ENCODE peak calls at places on chromosome 21, in five cellular contexts. One of them, this sample, is unnamed.

GRCh38 chr21:38798481-38798882 is 7.2 kb upstream of the ETS2 start:
- DNase-seq in GM12878: no peak
- DNase-seq in K562: peak
- DNase-seq in HepG2: no peak
- DNase-seq in H1: no peak
- DNase-seq in this sample: peak

GRCh38 chr21:34883501-34884271 is 165.4 kb downstream of the RUNX1 start:
- DNase-seq in GM12878: no peak
- DNase-seq in K562: no peak
- DNase-seq in HepG2: no peak
- DNase-seq in H1: no peak
- DNase-seq in this sample: no peak

GRCh38 chr21:45140346-45140940 is 66.1 kb downstream of the ADARB1 start:
- DNase-seq in GM12878: no peak
- DNase-seq in K562: peak
- DNase-seq in HepG2: peak
- DNase-seq in H1: peak
- DNase-seq in this sample: peak

GRCh38 chr21:17554619-17555472 is 42.0 kb downstream of the CXADR start:
- DNase-seq in GM12878: no peak
- DNase-seq in K562: peak
- DNase-seq in HepG2: peak
- DNase-seq in H1: no peak
- DNase-seq in this sample: no peak

GRCh38 chr21:22374218-22374969 is 1376.2 kb downstream of the NCAM2 start:
- DNase-seq in GM12878: no peak
- DNase-seq in K562: no peak
- DNase-seq in HepG2: no peak
- DNase-seq in H1: peak
- DNase-seq in this sample: peak

GRCh38 chr21:34691396-34692032 is 22.7 kb downstream of the CLIC6 start:
- DNase-seq in GM12878: no peak
- DNase-seq in K562: no peak
- DNase-seq in HepG2: no peak
- DNase-seq in H1: no peak
- DNase-seq in this sample: no peak

GRCh38 chr21:37460196-37460595 is 93.6 kb downstream of the DYRK1A start:
- DNase-seq in GM12878: no peak
- DNase-seq in K562: peak
- DNase-seq in HepG2: no peak
- DNase-seq in H1: no peak
- DNase-seq in this sample: peak

GRCh38 chr21:8991968-8992621 is 1529.3 kb upstream of the TPTE start:
- DNase-seq in GM12878: no peak
- DNase-seq in K562: peak
- DNase-seq in HepG2: no peak
- DNase-seq in H1: no peak
- DNase-seq in this sample: no peak

GRCh38 chr21:39445339-39446269 is at the start of gene LCA5L:
- DNase-seq in GM12878: peak
- DNase-seq in K562: peak
- DNase-seq in HepG2: peak
- DNase-seq in H1: peak
- DNase-seq in this sample: peak

GRCh38 chr21:39386194-39386593 is 37.3 kb upstream of the HMGN1 start:
- DNase-seq in GM12878: no peak
- DNase-seq in K562: no peak
- DNase-seq in HepG2: peak
- DNase-seq in H1: no peak
- DNase-seq in this sample: no peak

GRCh38 chr21:25179116-25179515 is 428.2 kb downstream of the MRPL39 start:
- DNase-seq in GM12878: no peak
- DNase-seq in K562: no peak
- DNase-seq in HepG2: no peak
- DNase-seq in H1: no peak
- DNase-seq in this sample: no peak

GRCh38 chr21:37520801-37521200 is 154.2 kb downstream of the DYRK1A start:
- DNase-seq in GM12878: no peak
- DNase-seq in K562: no peak
- DNase-seq in HepG2: no peak
- DNase-seq in H1: no peak
- DNase-seq in this sample: no peak

GRCh38 chr21:22409571-22409970 is 1411.4 kb downstream of the NCAM2 start:
- DNase-seq in GM12878: no peak
- DNase-seq in K562: no peak
- DNase-seq in HepG2: no peak
- DNase-seq in H1: no peak
- DNase-seq in this sample: no peak

GRCh38 chr21:40706161-40706560 is 140.8 kb downstream of the DSCAM start:
- DNase-seq in GM12878: no peak
- DNase-seq in K562: no peak
- DNase-seq in HepG2: no peak
- DNase-seq in H1: no peak
- DNase-seq in this sample: no peak

GRCh38 chr21:44880762-44881585 is 7.5 kb upstream of the PTTG1IP start:
- DNase-seq in GM12878: no peak
- DNase-seq in K562: peak
- DNase-seq in HepG2: peak
- DNase-seq in H1: no peak
- DNase-seq in this sample: no peak

GRCh38 chr21:46191257-46191685 is 7.0 kb upstream of the SPATC1L start:
- DNase-seq in GM12878: no peak
- DNase-seq in K562: peak
- DNase-seq in HepG2: no peak
- DNase-seq in H1: no peak
- DNase-seq in this sample: no peak
- TF ChIP-seq ATF2 in GM12878: no peak
- TF ChIP-seq ATF2 in K562: no peak
- TF ChIP-seq ATF2 in HepG2: no peak
- TF ChIP-seq ATF2 in H1: no peak
- TF ChIP-seq ATF2 in this sample: no peak

GRCh38 chr21:42007541-42007940 is 2.6 kb downstream of the ZBTB21 start:
- DNase-seq in GM12878: no peak
- DNase-seq in K562: no peak
- DNase-seq in HepG2: no peak
- DNase-seq in H1: no peak
- DNase-seq in this sample: no peak

GRCh38 chr21:42006765-42007164 is 3.4 kb downstream of the ZBTB21 start:
- DNase-seq in GM12878: no peak
- DNase-seq in K562: peak
- DNase-seq in HepG2: no peak
- DNase-seq in H1: no peak
- DNase-seq in this sample: no peak

GRCh38 chr21:42009831-42010506 is at the start of gene ZBTB21:
- DNase-seq in GM12878: peak
- DNase-seq in K562: peak
- DNase-seq in HepG2: peak
- DNase-seq in H1: peak
- DNase-seq in this sample: peak

GRCh38 chr21:42010507-42011493 is 640 bp upstream of the ZBTB21 start:
- DNase-seq in GM12878: no peak
- DNase-seq in K562: peak
- DNase-seq in HepG2: peak
- DNase-seq in H1: no peak
- DNase-seq in this sample: peak

GRCh38 chr21:42009018-42009830 is 936 bp downstream of the ZBTB21 start:
- DNase-seq in GM12878: no peak
- DNase-seq in K562: peak
- DNase-seq in HepG2: peak
- DNase-seq in H1: no peak
- DNase-seq in this sample: peak
- TF ChIP-seq ATF2 in GM12878: no peak
- TF ChIP-seq ATF2 in K562: no peak
- TF ChIP-seq ATF2 in HepG2: no peak
- TF ChIP-seq ATF2 in H1: no peak
- TF ChIP-seq ATF2 in this sample: no peak

GRCh38 chr21:29164330-29164942 is 34.0 kb downstream of the MAP3K7CL start:
- DNase-seq in GM12878: no peak
- DNase-seq in K562: peak
- DNase-seq in HepG2: peak
- DNase-seq in H1: no peak
- DNase-seq in this sample: no peak
- TF ChIP-seq ATF2 in GM12878: no peak
- TF ChIP-seq ATF2 in K562: no peak
- TF ChIP-seq ATF2 in HepG2: no peak
- TF ChIP-seq ATF2 in H1: no peak
- TF ChIP-seq ATF2 in this sample: no peak

DNA sequence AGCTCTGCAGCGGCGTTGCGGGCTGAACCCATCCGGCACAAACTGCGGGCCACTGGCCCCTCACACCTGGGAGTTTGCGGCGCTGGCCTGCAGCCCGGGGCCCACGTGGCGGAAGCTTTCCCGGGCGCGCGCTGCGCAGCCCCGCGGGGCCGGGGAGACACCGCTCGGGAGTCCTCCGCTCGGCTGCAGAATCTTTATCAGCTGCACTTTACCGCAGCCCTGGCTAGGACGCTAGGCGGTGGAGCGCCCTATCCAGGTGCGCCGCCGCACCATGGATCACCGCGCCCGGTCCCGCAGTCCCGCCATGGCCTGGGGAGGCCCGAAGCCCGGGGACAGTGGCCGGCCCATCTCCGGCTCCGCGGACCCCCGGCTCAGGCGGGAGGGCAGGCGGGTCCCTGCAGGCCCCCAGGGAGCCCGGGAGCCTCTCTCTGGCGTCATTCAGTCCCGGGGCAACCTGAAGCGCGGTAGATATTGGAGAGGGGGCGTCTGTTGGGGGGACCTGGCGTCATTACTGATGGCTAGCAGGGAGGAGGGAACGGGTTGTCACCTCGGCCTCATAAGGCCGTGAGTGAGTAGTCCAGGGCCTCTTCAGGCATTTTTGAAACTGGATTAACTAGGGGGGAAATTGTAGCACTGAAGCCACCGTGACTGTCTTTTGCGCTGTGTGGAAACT is 5.7 kb upstream of the OLIG2 start:
- DNase-seq in GM12878: no peak
- DNase-seq in K562: no peak
- DNase-seq in HepG2: no peak
- DNase-seq in H1: no peak
- DNase-seq in this sample: peak
- TF ChIP-seq ATF2 in GM12878: no peak
- TF ChIP-seq ATF2 in K562: no peak
- TF ChIP-seq ATF2 in HepG2: no peak
- TF ChIP-seq ATF2 in H1: no peak
- TF ChIP-seq ATF2 in this sample: no peak